ENCODE peak calls at places on chromosomes 5 and 9, in four cellular contexts. U is HepG2, Z is WTC11, C is K562. D is an unnamed sample.

GRCh38 chr5:35717718-35718117 is 100.1 kb downstream of the SPEF2 start:
- DNase-seq in U (no peak), Z (peak; percentile 14), C (no peak), D (no peak)

GRCh38 chr9:89109666-89110065 is 69.0 kb downstream of the SHC3 start:
- DNase-seq in U (no peak), Z (no peak), C (no peak), D (no peak)

GRCh38 chr5:137491121-137491520 is 8.0 kb downstream of the SPOCK1 start:
- DNase-seq in U (no peak), Z (no peak), C (no peak), D (no peak)

GRCh38 chr9:115118471-115119156 is 657 bp upstream of the TNC start:
- DNase-seq in U (no peak), Z (peak; percentile 65), C (no peak), D (no peak)

GRCh38 chr5:175697846-175698245 is 40.0 kb downstream of the HRH2 start:
- DNase-seq in U (no peak), Z (no peak), C (no peak), D (no peak)

GRCh38 chr5:57302643-57303042 is 128.8 kb downstream of the GPBP1 start:
- DNase-seq in U (no peak), Z (no peak), C (no peak), D (no peak)

GRCh38 chr9:132824151-132824550 is 53.9 kb downstream of the AK8 start:
- DNase-seq in U (no peak), Z (no peak), C (no peak), D (no peak)

GRCh38 chr5:133482033-133482432 is 130.3 kb downstream of the FSTL4 start:
- DNase-seq in U (no peak), Z (no peak), C (no peak), D (no peak)

GRCh38 chr9:109086221-109086620 is 33.5 kb downstream of the TMEM245 start:
- DNase-seq in U (no peak), Z (no peak), C (no peak), D (peak; percentile 38)

GRCh38 chr9:93288341-93288740 is 104.4 kb downstream of the WNK2 start:
- DNase-seq in U (peak; percentile 33), Z (no peak), C (no peak), D (no peak)

GRCh38 chr5:97874491-97874890 is 691.4 kb upstream of the RIOK2 start:
- DNase-seq in U (no peak), Z (no peak), C (no peak), D (no peak)

GRCh38 chr9:111036068-111036789 is 2.0 kb downstream of the LPAR1 start:
- DNase-seq in U (no peak), Z (peak; percentile 76), C (no peak), D (no peak)

GRCh38 chr9:4490705-4491620 is 695 bp downstream of the SLC1A1 start:
- DNase-seq in U (no peak), Z (peak; percentile 18), C (no peak), D (no peak)

GRCh38 chr5:1508679-1509290 is 15.0 kb downstream of the LPCAT1 start:
- DNase-seq in U (no peak), Z (no peak), C (no peak), D (no peak)

GRCh38 chr5:140590861-140591260 is 26.2 kb downstream of the SLC35A4 start:
- DNase-seq in U (no peak), Z (no peak), C (no peak), D (no peak)

GRCh38 chr5:57684299-57684702 is 201.7 kb upstream of the ACTBL2 start:
- DNase-seq in U (no peak), Z (no peak), C (no peak), D (no peak)

GRCh38 chr5:98328015-98328414 is 445.4 kb upstream of the RGMB start:
- DNase-seq in U (no peak), Z (no peak), C (no peak), D (no peak)

GRCh38 chr9:134980516-134980915 is 62.8 kb upstream of the FCN1 start:
- DNase-seq in U (no peak), Z (no peak), C (no peak), D (no peak)

GRCh38 chr9:93020785-93021670 is 37.5 kb upstream of the SUSD3 start:
- DNase-seq in U (no peak), Z (no peak), C (no peak), D (no peak)

GRCh38 chr9:91071185-91071990 is 269.8 kb downstream of the SYK start:
- DNase-seq in U (peak; percentile 76), Z (no peak), C (peak; percentile 16), D (no peak)

GRCh38 chr9:89623925-89624420 is 19.2 kb downstream of the GADD45G start:
- DNase-seq in U (no peak), Z (no peak), C (no peak), D (no peak)

GRCh38 chr9:106017198-106017740 is 322.9 kb downstream of the TMEM38B start:
- DNase-seq in U (no peak), Z (no peak), C (no peak), D (no peak)

GRCh38 chr9:89781838-89782237 is 177.0 kb downstream of the GADD45G start:
- DNase-seq in U (no peak), Z (no peak), C (no peak), D (peak; percentile 72)

GRCh38 chr5:5418764-5419163 is 3.7 kb upstream of the ICE1 start:
- DNase-seq in U (no peak), Z (no peak), C (no peak), D (no peak)

GRCh38 chr5:142872217-142872616 is 102.0 kb downstream of the ARHGAP26 start:
- DNase-seq in U (no peak), Z (no peak), C (no peak), D (no peak)

GRCh38 chr5:144209421-144209820 is 38.7 kb downstream of the KCTD16 start:
- DNase-seq in U (no peak), Z (no peak), C (no peak), D (no peak)

GRCh38 chr9:7879551-7880245 is 80.1 kb upstream of the DMAC1 start:
- DNase-seq in U (no peak), Z (peak; percentile 44), C (no peak), D (no peak)

GRCh38 chr9:94941211-94941875 is 214.8 kb downstream of the AOPEP start:
- DNase-seq in U (peak; percentile 94), Z (no peak), C (no peak), D (no peak)

GRCh38 chr5:29796018-29796417 is 1397.5 kb upstream of the CDH6 start:
- DNase-seq in U (no peak), Z (no peak), C (peak; percentile 55), D (no peak)

GRCh38 chr9:106621299-106621920 is 241.6 kb upstream of the ZNF462 start:
- DNase-seq in U (no peak), Z (peak; percentile 20), C (no peak), D (no peak)

GRCh38 chr5:89537800-89538199 is 654.8 kb upstream of the MEF2C start:
- DNase-seq in U (no peak), Z (no peak), C (no peak), D (no peak)
- TF ChIP-seq CREM in U (no peak), Z (no peak), C (no peak), D (no peak)

GRCh38 chr5:90287031-90287430 is 122.5 kb downstream of the CETN3 start:
- DNase-seq in U (no peak), Z (no peak), C (no peak), D (no peak)

GRCh38 chr5:90293931-90294330 is 115.6 kb downstream of the CETN3 start:
- DNase-seq in U (peak; percentile 25), Z (no peak), C (no peak), D (no peak)

GRCh38 chr5:90285581-90285980 is 124.0 kb downstream of the CETN3 start:
- DNase-seq in U (no peak), Z (no peak), C (no peak), D (no peak)

GRCh38 chr5:90290648-90291047 is 118.9 kb downstream of the CETN3 start:
- DNase-seq in U (no peak), Z (no peak), C (no peak), D (no peak)

DNA sequence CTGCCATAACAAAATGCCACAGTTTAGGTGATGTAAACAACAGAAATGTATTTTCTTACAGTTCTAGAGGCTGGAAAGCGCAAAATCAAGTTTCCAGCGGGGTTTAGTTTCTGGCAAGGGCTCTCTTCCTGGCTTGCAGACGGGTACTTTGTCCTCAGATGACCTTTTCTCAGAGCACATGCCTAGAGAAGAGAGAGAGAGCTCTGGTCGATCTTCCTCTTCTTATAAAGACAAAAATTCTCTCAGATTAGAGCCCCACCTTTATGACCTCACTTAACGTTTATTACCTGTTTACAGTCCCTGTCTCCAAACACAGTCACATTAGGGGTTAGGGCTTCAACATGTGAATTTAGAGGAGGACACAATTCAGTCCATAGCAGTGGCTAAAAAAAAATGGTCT is 119.7 kb downstream of the CETN3 start:
- DNase-seq in U (no peak), Z (no peak), C (no peak), D (no peak)
- TF ChIP-seq CREM in U (no peak), Z (no peak), C (no peak), D (no peak)

GRCh38 chr9:125591245-125591644 is 115.8 kb downstream of the MAPKAP1 start:
- DNase-seq in U (no peak), Z (no peak), C (no peak), D (no peak)

GRCh38 chr9:125587819-125588460 is 119.1 kb downstream of the MAPKAP1 start:
- DNase-seq in U (no peak), Z (no peak), C (no peak), D (no peak)

GRCh38 chr9:125585503-125586172 is 121.4 kb downstream of the MAPKAP1 start:
- DNase-seq in U (peak; percentile 22), Z (no peak), C (no peak), D (no peak)

GRCh38 chr9:125589287-125589686 is 117.7 kb downstream of the MAPKAP1 start:
- DNase-seq in U (no peak), Z (no peak), C (no peak), D (no peak)

DNA sequence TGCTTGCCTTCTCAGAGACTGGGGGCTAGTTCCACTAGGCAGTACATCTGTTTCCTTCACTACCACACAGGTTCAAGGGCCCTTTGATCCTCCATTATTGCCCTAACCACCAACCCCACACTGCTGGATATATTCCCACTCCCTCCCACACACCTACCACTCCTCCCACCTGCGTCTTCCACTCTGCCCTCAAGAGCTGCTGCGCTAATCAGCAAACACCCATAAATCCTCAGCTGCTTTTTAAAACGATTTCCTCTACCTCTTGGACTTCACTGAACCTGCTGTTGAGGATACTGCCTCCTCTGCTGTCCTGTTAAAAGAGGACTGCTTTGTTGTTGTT is 120.9 kb downstream of the MAPKAP1 start:
- DNase-seq in U (no peak), Z (no peak), C (no peak), D (no peak)
- TF ChIP-seq CREM in U (no peak), Z (no peak), C (no peak), D (no peak)

GRCh38 chr9:18798518-18799290 is 234.3 kb downstream of the SAXO1 start:
- DNase-seq in U (no peak), Z (no peak), C (no peak), D (no peak)
- TF ChIP-seq CREM in U (no peak), Z (no peak), C (no peak), D (no peak)

GRCh38 chr9:123642291-123643278 is 286.6 kb downstream of the CRB2 start:
- DNase-seq in U (peak; percentile 72), Z (no peak), C (no peak), D (no peak)
- TF ChIP-seq CREM in U (no peak), Z (no peak), C (no peak), D (no peak)

D was measured in GM12878.